ENCODE peak calls at places on chromosome 9, in ten cellular contexts. J, D, G, A, T, E, Y, H, Q and F are unnamed samples.

GRCh38 chr9:95989304-95989703 is 113.8 kb downstream of the ERCC6L2 start:
- DNase-seq in J (peak; percentile 53), D (no peak), G (no peak), A (no peak), T (no peak), E (no peak), Y (no peak), H (no peak), Q (no peak), F (peak; percentile 3)

GRCh38 chr9:71814226-71814625 is 45.9 kb upstream of the CEMIP2 start:
- DNase-seq in J (no peak), D (no peak), G (no peak), A (no peak), T (no peak), E (peak; percentile 21), Y (no peak), H (no peak), Q (no peak), F (no peak)

GRCh38 chr9:97510797-97511761 is 9.6 kb downstream of the TMOD1 start:
- DNase-seq in J (peak; percentile 95), D (no peak), G (no peak), A (peak; percentile 80), T (no peak), E (peak; percentile 27), Y (peak; percentile 79), H (no peak), Q (no peak), F (peak; percentile 53)

GRCh38 chr9:72751541-72751940 is 201.3 kb downstream of the ALDH1A1 start:
- DNase-seq in J (no peak), D (no peak), G (no peak), A (no peak), T (no peak), E (no peak), Y (peak; percentile 7), H (no peak), Q (no peak), F (no peak)

GRCh38 chr9:117245225-117245624 is 169.6 kb downstream of the ASTN2 start:
- DNase-seq in J (no peak), D (no peak), G (no peak), A (no peak), T (no peak), E (no peak), Y (no peak), H (no peak), Q (no peak), F (no peak)

GRCh38 chr9:14238518-14238917 is 75.4 kb downstream of the NFIB start:
- DNase-seq in J (peak; percentile 58), D (no peak), G (no peak), A (peak; percentile 71), T (peak; percentile 15), E (peak; percentile 44), Y (peak; percentile 82), H (no peak), Q (peak; percentile 20), F (peak; percentile 91)

GRCh38 chr9:112021742-112022141 is 125.1 kb downstream of the UGCG start:
- DNase-seq in J (no peak), D (no peak), G (no peak), A (no peak), T (no peak), E (no peak), Y (no peak), H (no peak), Q (no peak), F (no peak)

GRCh38 chr9:114319147-114319546 is 3.8 kb upstream of the ORM1 start:
- DNase-seq in J (no peak), D (no peak), G (no peak), A (no peak), T (no peak), E (no peak), Y (no peak), H (no peak), Q (no peak), F (no peak)

GRCh38 chr9:127305450-127306226 is 41.1 kb downstream of the GARNL3 start:
- DNase-seq in J (no peak), D (no peak), G (no peak), A (no peak), T (no peak), E (no peak), Y (no peak), H (no peak), Q (no peak), F (no peak)

GRCh38 chr9:127311239-127311741 is 46.7 kb downstream of the GARNL3 start:
- DNase-seq in J (peak; percentile 36), D (no peak), G (peak; percentile 56), A (peak; percentile 59), T (peak; percentile 55), E (peak; percentile 58), Y (peak; percentile 71), H (peak; percentile 18), Q (peak; percentile 53), F (no peak)

GRCh38 chr9:127307802-127308201 is 43.2 kb downstream of the GARNL3 start:
- DNase-seq in J (no peak), D (peak; percentile 39), G (peak; percentile 55), A (no peak), T (no peak), E (peak; percentile 39), Y (no peak), H (no peak), Q (no peak), F (no peak)

GRCh38 chr9:127309715-127310114 is 45.1 kb downstream of the GARNL3 start:
- DNase-seq in J (no peak), D (no peak), G (no peak), A (no peak), T (no peak), E (no peak), Y (no peak), H (no peak), Q (no peak), F (no peak)

DNA sequence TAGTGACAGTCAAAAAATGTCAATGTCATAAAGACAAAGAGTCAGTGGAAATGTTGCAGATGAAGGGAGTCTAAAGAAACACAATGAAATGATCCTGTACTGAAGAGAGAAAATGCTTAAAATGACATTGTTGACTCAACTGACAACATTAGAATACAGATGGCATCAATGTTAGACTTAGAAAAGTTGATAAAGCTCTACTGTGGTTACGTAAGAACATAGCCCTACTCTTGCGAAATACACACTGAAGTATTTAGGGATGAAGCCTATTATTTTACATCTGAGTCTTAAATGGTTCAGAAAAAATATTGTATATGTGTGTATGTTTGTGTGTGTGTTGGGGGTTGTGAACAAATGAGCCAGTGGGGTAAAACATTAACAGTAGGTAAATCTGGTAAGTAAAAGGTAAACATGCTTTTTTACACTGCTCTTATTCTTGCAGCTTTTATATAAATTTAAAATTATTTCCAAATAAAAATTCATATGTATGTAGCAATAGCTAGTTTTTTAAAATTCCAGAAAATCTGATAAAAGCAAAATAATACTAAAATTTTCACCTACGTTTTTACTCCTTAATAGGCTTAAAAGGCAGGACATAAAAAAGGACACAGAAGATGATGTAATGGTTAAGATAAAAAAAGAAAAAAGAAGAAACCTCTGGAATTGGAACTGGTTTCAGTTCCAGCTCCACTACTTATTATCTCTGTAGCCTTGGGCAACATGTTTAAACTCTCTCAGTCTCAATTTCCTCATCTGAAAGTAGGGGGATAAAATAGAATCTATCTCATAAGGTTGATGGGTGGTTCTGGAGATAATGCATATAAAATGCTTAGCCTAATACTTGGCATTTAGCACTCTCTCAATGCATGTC is 44.2 kb downstream of the GARNL3 start:
- DNase-seq in J (peak; percentile 64), D (no peak), G (no peak), A (peak; percentile 22), T (no peak), E (no peak), Y (peak; percentile 25), H (no peak), Q (peak; percentile 26), F (no peak)
- H3K27ac ChIP-seq in J (no peak overlapping the region), D (peak overlapping the region; percentile 64), G (no peak overlapping the region), A (no peak overlapping the region), T (no peak overlapping the region), E (peak overlapping the region; percentile 14), Y (no peak overlapping the region), H (no peak overlapping the region), Q (peak overlapping the region; percentile 51), F (no peak overlapping the region)

GRCh38 chr9:109248133-109248581 is 72.7 kb downstream of the EPB41L4B start:
- DNase-seq in J (peak; percentile 57), D (no peak), G (peak; percentile 73), A (no peak), T (no peak), E (no peak), Y (peak; percentile 25), H (no peak), Q (peak; percentile 16), F (no peak)
- H3K4me1 ChIP-seq in J (peaks cover 15% of the 10 kb centered on the region), D (peaks cover 28% of the 10 kb centered on the region), G (peaks cover 19% of the 10 kb centered on the region), A (peaks cover 19% of the 10 kb centered on the region), T (no peaks in the 10 kb centered on the region), E (no peaks in the 10 kb centered on the region), Y (no peaks in the 10 kb centered on the region), H (no peaks in the 10 kb centered on the region), Q (peaks cover 23% of the 10 kb centered on the region), F (peaks cover 13% of the 10 kb centered on the region)

DNA sequence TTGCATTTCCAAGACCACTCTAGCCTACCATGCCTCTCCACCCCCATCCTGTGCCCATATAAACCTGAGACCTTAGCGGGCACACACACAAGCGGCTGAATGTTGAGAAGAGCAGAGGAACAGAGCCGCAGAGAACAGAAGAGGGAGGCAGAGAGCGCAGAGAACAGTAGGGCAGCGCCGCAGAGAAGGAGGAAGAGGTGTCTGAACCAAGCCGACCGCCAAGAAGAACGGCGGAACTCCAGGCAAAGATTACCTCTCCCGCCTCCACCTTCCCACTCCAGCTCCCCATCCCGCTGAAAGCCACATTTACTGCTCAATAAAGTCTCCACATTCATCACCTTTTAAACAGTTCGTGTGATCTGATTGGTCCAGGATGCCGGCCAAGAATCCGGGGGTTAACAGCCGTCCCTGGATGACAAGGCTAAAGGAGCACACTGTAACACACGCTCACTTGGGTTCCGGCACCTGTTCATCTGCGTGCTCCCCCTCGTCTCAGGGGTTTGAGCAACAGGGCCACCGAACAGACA is 33.2 kb downstream of the GRIN3A start:
- DNase-seq in J (no peak), D (peak; percentile 19), G (no peak), A (no peak), T (peak; percentile 67), E (no peak), Y (no peak), H (no peak), Q (peak; percentile 52), F (peak; percentile 5)
- TF ChIP-seq CTCF in J (no peak), D (peak; percentile 39), G (no peak), A (no peak), T (peak; percentile 49), E (peak; percentile 16), Y (no peak), H (no peak), Q (peak; percentile 35), F (peak; percentile 32)

DNA sequence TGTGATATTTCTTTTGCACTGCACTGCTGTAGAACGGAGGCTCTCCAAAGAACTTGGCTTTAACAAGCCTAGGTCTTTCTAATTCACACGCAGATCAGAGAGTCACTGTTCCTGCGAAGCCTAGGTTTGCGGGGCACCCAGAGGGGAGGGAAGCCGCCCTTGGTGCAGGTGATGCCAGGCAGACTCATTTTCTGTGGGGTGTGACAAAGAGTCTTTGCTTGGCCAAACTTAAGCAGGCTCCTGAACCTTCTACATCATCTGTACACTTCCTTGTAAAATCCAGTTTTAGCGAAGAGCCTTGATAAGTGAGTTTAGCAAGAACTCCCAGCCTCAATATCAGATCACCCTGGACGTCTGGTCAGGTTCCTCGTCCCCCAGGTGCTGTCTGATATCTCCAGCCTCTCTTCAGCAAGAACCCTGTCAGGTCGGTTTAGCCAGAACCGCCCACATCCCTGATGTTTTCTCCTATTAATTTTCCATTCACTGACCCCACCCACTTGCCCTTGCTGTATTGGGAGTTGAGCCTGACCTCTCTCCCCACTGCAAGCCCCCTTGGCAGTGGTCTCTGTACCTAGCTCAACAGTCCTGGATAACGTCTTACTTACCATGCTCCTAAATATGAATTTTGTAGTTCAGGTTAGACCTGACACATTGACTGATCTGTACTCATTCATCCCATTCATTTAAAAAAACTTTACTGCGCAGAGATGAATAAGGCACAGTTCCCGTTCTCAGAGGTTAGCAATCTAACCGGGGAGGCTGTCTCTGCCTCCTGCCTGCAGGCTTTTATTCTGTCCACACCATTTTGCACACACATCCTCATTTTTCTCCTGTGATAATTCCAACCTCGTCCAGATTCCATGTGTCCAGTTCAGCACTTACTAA is 880 bp upstream of the UBAC1 start:
- DNase-seq in J (no peak), D (no peak), G (no peak), A (no peak), T (no peak), E (no peak), Y (no peak), H (no peak), Q (no peak), F (no peak)
- H3K27ac ChIP-seq in J (no peak overlapping the region), D (peak overlapping the region; percentile 34), G (no peak overlapping the region), A (no peak overlapping the region), T (no peak overlapping the region), E (no peak overlapping the region), Y (no peak overlapping the region), H (no peak overlapping the region), Q (no peak overlapping the region), F (no peak overlapping the region)